ENCODE peak calls at places on chromosomes 4 and X, in ten cellular contexts. Y is HCT116, A is NCI-H526, O is naive B cell, J is mucosa of gallbladder, R is mesendoderm, I is mammary epithelial cell, C is GF-D8, X is kidney, N is fibroblast of mammary gland. Q is an unnamed sample.

GRCh38 chr4:89357346-89357745 is 49.7 kb upstream of the GPRIN3 start:
- DNase-seq in Y (no peak), A (no peak), O (no peak), J (no peak), R (no peak), I (no peak), C (no peak), X (no peak), N (no peak), Q (no peak)

GRCh38 chrX:138858438-138858837 is 146.9 kb upstream of the FGF13 start:
- DNase-seq in Y (no peak), A (no peak), O (no peak), J (no peak), R (peak), I (peak), C (no peak), X (no peak), N (peak), Q (no peak)

GRCh38 chrX:635428-636192 is 5.0 kb downstream of the SHOX start:
- DNase-seq in Y (no peak), A (no peak), O (no peak), J (no peak), R (peak), I (no peak), C (no peak), X (no peak), N (no peak), Q (no peak)

GRCh38 chr4:25862411-25863346 is at the start of gene SEL1L3:
- DNase-seq in Y (no peak), A (peak), O (peak), J (peak), R (no peak), I (no peak), C (no peak), X (peak), N (no peak), Q (peak)

GRCh38 chr4:69095301-69095731 is 958 bp upstream of the UGT2B7 start:
- DNase-seq in Y (no peak), A (no peak), O (no peak), J (no peak), R (no peak), I (peak), C (no peak), X (no peak), N (peak), Q (no peak)

GRCh38 chr4:56804551-56804950 is 16.9 kb downstream of the SPINK2 start:
- DNase-seq in Y (no peak), A (no peak), O (no peak), J (no peak), R (no peak), I (peak), C (peak), X (no peak), N (peak), Q (no peak)

GRCh38 chrX:102720237-102721168 is at the start of gene GPRASP3:
- DNase-seq in Y (no peak), A (peak), O (peak), J (peak), R (peak), I (peak), C (no peak), X (peak), N (peak), Q (peak)

GRCh38 chr4:173835863-173836262 is 305.8 kb upstream of the HAND2 start:
- DNase-seq in Y (no peak), A (no peak), O (no peak), J (peak), R (peak), I (peak), C (no peak), X (no peak), N (peak), Q (peak)

GRCh38 chr4:153428816-153429592 is 37.2 kb upstream of the TMEM131L start:
- DNase-seq in Y (no peak), A (no peak), O (no peak), J (no peak), R (no peak), I (no peak), C (no peak), X (no peak), N (no peak), Q (no peak)

GRCh38 chrX:23822397-23822796 is 39.4 kb downstream of the SAT1 start:
- DNase-seq in Y (no peak), A (peak), O (no peak), J (no peak), R (no peak), I (no peak), C (no peak), X (no peak), N (peak), Q (peak)

Q was measured in Calu3.